ENCODE peak calls at places on chromosome 13, in five cellular contexts. Q, H, Z, N and W are unnamed samples.
A peak's percentile ranks its signal among the peaks of the same experiment; 100 is the strongest.

GRCh38 chr13:79679334-79679733 is 198.4 kb downstream of the NDFIP2 start:
- DNase-seq in Q (no peak), H (peak; percentile 80), Z (peak; percentile 81), N (no peak), W (no peak)

GRCh38 chr13:112708560-112709240 is 18.9 kb downstream of the ATP11A start:
- DNase-seq in Q (no peak), H (no peak), Z (no peak), N (no peak), W (no peak)

GRCh38 chr13:21453352-21454089 is 5.6 kb downstream of the ZDHHC20 start:
- DNase-seq in Q (no peak), H (no peak), Z (no peak), N (no peak), W (no peak)

GRCh38 chr13:28531956-28532225 is 37.0 kb upstream of the FLT1 start:
- DNase-seq in Q (no peak), H (no peak), Z (no peak), N (no peak), W (no peak)

GRCh38 chr13:80132741-80133601 is 208.0 kb downstream of the SPRY2 start:
- DNase-seq in Q (no peak), H (no peak), Z (peak; percentile 82), N (no peak), W (no peak)

GRCh38 chr13:104483631-104484030 is 1417.4 kb upstream of the SLC10A2 start:
- DNase-seq in Q (no peak), H (no peak), Z (no peak), N (no peak), W (no peak)

GRCh38 chr13:44815507-44816074 is 173.7 kb downstream of the NUFIP1 start:
- DNase-seq in Q (no peak), H (peak; percentile 71), Z (peak; percentile 65), N (no peak), W (no peak)

GRCh38 chr13:97911311-97912138 is 42.0 kb upstream of the IPO5 start:
- DNase-seq in Q (no peak), H (no peak), Z (peak; percentile 8), N (no peak), W (no peak)

GRCh38 chr13:99991013-99991805 is 9.6 kb downstream of the ZIC2 start:
- DNase-seq in Q (no peak), H (no peak), Z (no peak), N (no peak), W (no peak)

GRCh38 chr13:59490651-59491050 is 673.1 kb downstream of the DIAPH3 start:
- DNase-seq in Q (no peak), H (no peak), Z (no peak), N (no peak), W (no peak)

GRCh38 chr13:64206430-64207225 is 2791.0 kb upstream of the PCDH20 start:
- DNase-seq in Q (no peak), H (no peak), Z (no peak), N (no peak), W (no peak)

GRCh38 chr13:35630551-35631275 is 154.2 kb upstream of the MAB21L1 start:
- DNase-seq in Q (no peak), H (no peak), Z (peak; percentile 11), N (no peak), W (no peak)

GRCh38 chr13:65725001-65725400 is 1505.1 kb downstream of the PCDH9 start:
- DNase-seq in Q (no peak), H (no peak), Z (no peak), N (no peak), W (no peak)

GRCh38 chr13:44313674-44314073 is 60.0 kb upstream of the SERP2 start:
- DNase-seq in Q (no peak), H (no peak), Z (no peak), N (no peak), W (no peak)

GRCh38 chr13:113033498-113033897 is 64.5 kb downstream of the MCF2L start:
- DNase-seq in Q (no peak), H (no peak), Z (no peak), N (no peak), W (no peak)

GRCh38 chr13:73672492-73672891 is 461.7 kb downstream of the KLF12 start:
- DNase-seq in Q (no peak), H (no peak), Z (peak; percentile 36), N (no peak), W (no peak)

GRCh38 chr13:70960841-70961443 is 852.7 kb upstream of the KLHL1 start:
- DNase-seq in Q (no peak), H (no peak), Z (peak; percentile 11), N (no peak), W (no peak)

GRCh38 chr13:20426766-20427448 is 98.8 kb downstream of the CRYL1 start:
- DNase-seq in Q (no peak), H (peak; percentile 41), Z (no peak), N (no peak), W (no peak)

GRCh38 chr13:109747524-109747923 is 38.9 kb downstream of the IRS2 start:
- DNase-seq in Q (no peak), H (no peak), Z (no peak), N (no peak), W (no peak)

GRCh38 chr13:79393564-79394249 is 12.3 kb downstream of the RBM26 start:
- DNase-seq in Q (no peak), H (peak; percentile 78), Z (peak; percentile 16), N (no peak), W (no peak)

GRCh38 chr13:22077205-22077683 is 406.4 kb downstream of the FGF9 start:
- DNase-seq in Q (no peak), H (no peak), Z (no peak), N (no peak), W (no peak)

GRCh38 chr13:106133025-106133424 is 402.4 kb downstream of the EFNB2 start:
- DNase-seq in Q (no peak), H (no peak), Z (no peak), N (no peak), W (no peak)

GRCh38 chr13:52599037-52599852 is 43.0 kb upstream of the HNRNPA1L2 start:
- DNase-seq in Q (no peak), H (no peak), Z (no peak), N (no peak), W (no peak)

GRCh38 chr13:43979492-43979891 is 99.8 kb downstream of the LACC1 start:
- DNase-seq in Q (no peak), H (no peak), Z (no peak), N (no peak), W (no peak)

GRCh38 chr13:30659980-30660379 is 42.3 kb downstream of the USPL1 start:
- DNase-seq in Q (no peak), H (no peak), Z (no peak), N (no peak), W (no peak)